ENCODE peak calls at places on chromosome 21, in nine cellular contexts. U is GM12865; J is activated T-helper 9 cell treated with anti-CD3 and anti-CD28 coated beads, Interleukin-2, amount 50 U/mL, for 16 hours; Z is T-helper 2 cell; M is GM13976; A is nucleus accumbens; S is activated gamma-delta T cell treated with anti-CD3 and anti-CD28 coated beads, Interleukin-2, amount 50 U/mL, for 16 hours; W is substantia nigra; H is epithelial cell of esophagus. Q is an unnamed sample.

GRCh38 chr21:19523731-19524130 is 1120.1 kb upstream of the TMPRSS15 start:
- DNase-seq in M (no peak), W (no peak), H (no peak), A (no peak), J (no peak), Z (no peak), S (no peak), U (no peak), Q (no peak)

GRCh38 chr21:34839070-34839820 is 170.5 kb downstream of the CLIC6 start:
- DNase-seq in J (no peak), M (no peak), H (no peak), S (no peak), A (no peak), Z (no peak), U (no peak), W (no peak), Q (no peak)

GRCh38 chr21:29640233-29640554 is 299.6 kb downstream of the GRIK1 start:
- DNase-seq in S (no peak), Z (no peak), A (no peak), U (peak), J (no peak), H (no peak), W (no peak), M (no peak), Q (no peak)

GRCh38 chr21:42739061-42739931 is 85.9 kb downstream of the PDE9A start:
- DNase-seq in W (no peak), U (no peak), Z (no peak), M (no peak), H (no peak), J (no peak), S (no peak), A (no peak), Q (no peak)

GRCh38 chr21:36463204-36463603 is 16.7 kb downstream of the CLDN14 start:
- DNase-seq in W (no peak), H (no peak), J (no peak), Z (no peak), U (no peak), S (no peak), M (no peak), A (no peak), Q (no peak)

GRCh38 chr21:45408811-45409261 is 3.9 kb downstream of the COL18A1 start:
- DNase-seq in J (no peak), M (no peak), U (no peak), H (no peak), Z (no peak), S (no peak), A (no peak), W (no peak), Q (no peak)

GRCh38 chr21:38831526-38832467 is 26.1 kb downstream of the ETS2 start:
- DNase-seq in U (peak), W (no peak), J (no peak), S (no peak), A (no peak), M (peak), H (peak), Z (no peak), Q (peak)

GRCh38 chr21:26425576-26425975 is 147.5 kb downstream of the CYYR1 start:
- DNase-seq in J (no peak), W (no peak), H (peak), U (peak), S (no peak), Z (no peak), A (no peak), M (no peak), Q (no peak)

GRCh38 chr21:27448960-27449359 is 482.1 kb upstream of the ADAMTS5 start:
- DNase-seq in A (no peak), W (no peak), S (no peak), J (no peak), H (no peak), M (no peak), Z (no peak), U (no peak), Q (no peak)

GRCh38 chr21:43775795-43776430 is at the start of gene CSTB:
- DNase-seq in W (peak), Z (peak), U (peak), H (peak), M (peak), J (peak), A (no peak), S (peak), Q (peak)

GRCh38 chr21:45579383-45580180 is 37.3 kb upstream of the SLC19A1 start:
- DNase-seq in A (no peak), J (no peak), U (no peak), H (no peak), S (no peak), Z (no peak), W (no peak), M (peak), Q (no peak)

GRCh38 chr21:25578070-25578961 is 29.0 kb downstream of the MRPL39 start:
- DNase-seq in H (no peak), U (peak), Z (no peak), A (no peak), M (no peak), S (no peak), W (no peak), J (no peak), Q (no peak)

GRCh38 chr21:24895885-24896734 is 711.2 kb downstream of the MRPL39 start:
- DNase-seq in A (no peak), W (no peak), Z (no peak), M (no peak), J (no peak), S (no peak), U (peak), H (no peak), Q (no peak)

GRCh38 chr21:28885853-28886177 is 106.9 kb downstream of the LTN1 start:
- DNase-seq in M (no peak), S (no peak), A (no peak), H (no peak), Z (no peak), J (no peak), U (no peak), W (no peak), Q (no peak)

GRCh38 chr21:38857152-38857825 is 51.6 kb downstream of the ETS2 start:
- DNase-seq in U (no peak), H (no peak), S (no peak), J (no peak), Z (no peak), A (no peak), W (no peak), M (no peak), Q (no peak)

GRCh38 chr21:42683371-42684108 is 30.1 kb downstream of the PDE9A start:
- DNase-seq in Z (no peak), M (no peak), S (no peak), A (no peak), H (no peak), W (no peak), J (no peak), U (no peak), Q (no peak)

GRCh38 chr21:41349607-41350390 is 12.0 kb upstream of the MX2 start:
- DNase-seq in Z (no peak), U (no peak), S (no peak), M (peak), H (no peak), W (no peak), A (no peak), J (no peak), Q (no peak)

GRCh38 chr21:46069719-46070279 is 28.1 kb upstream of the COL6A2 start:
- DNase-seq in H (no peak), U (no peak), W (no peak), J (no peak), M (no peak), Z (no peak), S (no peak), A (no peak), Q (no peak)

GRCh38 chr21:18403685-18404084 is at the start of gene TMPRSS15:
- DNase-seq in H (no peak), Z (no peak), M (no peak), S (no peak), A (no peak), W (no peak), U (no peak), J (no peak), Q (no peak)

GRCh38 chr21:31331231-31331630 is 12.8 kb downstream of the TIAM1 start:
- DNase-seq in M (no peak), W (no peak), U (no peak), A (no peak), J (no peak), S (no peak), Z (no peak), H (no peak), Q (no peak)

GRCh38 chr21:30668776-30669175 is 26.1 kb downstream of the KRTAP20-3 start:
- DNase-seq in W (no peak), S (no peak), J (no peak), U (no peak), Z (no peak), A (no peak), M (no peak), H (no peak), Q (no peak)

GRCh38 chr21:41361786-41362604 is at the start of gene MX2:
- DNase-seq in Z (peak), H (no peak), J (peak), W (no peak), A (no peak), S (peak), U (peak), M (peak), Q (peak)

GRCh38 chr21:14263879-14264278 is 47.9 kb downstream of the RBM11 start:
- DNase-seq in Z (no peak), W (no peak), M (no peak), J (no peak), U (no peak), S (no peak), A (no peak), H (no peak), Q (no peak)

GRCh38 chr21:29053011-29053553 is 20.4 kb downstream of the CCT8 start:
- DNase-seq in J (no peak), A (no peak), H (no peak), W (no peak), U (no peak), Z (no peak), S (no peak), M (no peak), Q (no peak)

GRCh38 chr21:30491963-30492428 is at the start of gene KRTAP19-3:
- DNase-seq in M (no peak), J (no peak), A (no peak), U (no peak), H (peak), W (no peak), Z (no peak), S (no peak), Q (no peak)

GRCh38 chr21:36160850-36161178 is 4.2 kb downstream of the DOP1B start:
- DNase-seq in M (no peak), A (no peak), W (no peak), H (no peak), J (no peak), U (no peak), S (no peak), Z (no peak), Q (no peak)

GRCh38 chr21:36606292-36606982 is 92.5 kb upstream of the SIM2 start:
- DNase-seq in U (no peak), H (no peak), J (no peak), S (no peak), A (no peak), W (no peak), Z (no peak), M (no peak), Q (no peak)

GRCh38 chr21:43331962-43332458 is 94.9 kb downstream of the SIK1 start:
- DNase-seq in A (peak), S (no peak), W (peak), J (no peak), U (no peak), H (peak), M (no peak), Z (no peak), Q (no peak)

GRCh38 chr21:38861006-38861405 is 55.3 kb downstream of the ETS2 start:
- DNase-seq in A (no peak), W (no peak), S (no peak), J (no peak), U (no peak), H (no peak), Z (no peak), M (no peak), Q (no peak)

GRCh38 chr21:14645702-14646101 is 99.6 kb upstream of the SAMSN1 start:
- DNase-seq in S (no peak), M (no peak), H (no peak), W (no peak), U (no peak), J (no peak), A (no peak), Z (no peak), Q (no peak)

GRCh38 chr21:38438476-38438893 is 59.8 kb downstream of the ERG start:
- DNase-seq in A (no peak), M (no peak), U (no peak), H (no peak), W (no peak), S (no peak), Z (no peak), J (no peak), Q (no peak)

GRCh38 chr21:31798842-31799691 is 67.1 kb upstream of the SCAF4 start:
- DNase-seq in A (no peak), M (no peak), W (no peak), H (peak), S (no peak), J (no peak), U (no peak), Z (no peak), Q (no peak)

GRCh38 chr21:46065215-46065992 is 32.5 kb upstream of the COL6A2 start:
- DNase-seq in W (no peak), A (no peak), S (no peak), U (no peak), H (no peak), J (no peak), M (peak), Z (no peak), Q (no peak)